ENCODE peak calls at places on chromosomes 12 and 14, in eight cellular contexts. F is lower leg skin, Z is mucosa of descending colon, Y is prostate gland, X is HFFc6, Q is GM20000, B is endothelial cell, N is brain microvascular endothelial cell. I is an unnamed sample.

GRCh38 chr12:121786441-121786825 is 7.1 kb downstream of the RHOF start:
- DNase-seq in Y (no peak), Z (peak), B (no peak), X (peak), F (no peak), Q (no peak), N (peak), I (peak)

GRCh38 chr12:87929346-87929745 is 99.9 kb downstream of the C12orf50 start:
- DNase-seq in N (no peak), Q (no peak), F (no peak), Y (no peak), Z (no peak), B (no peak), X (no peak), I (no peak)

GRCh38 chr12:70590549-70591226 is 46.5 kb downstream of the PTPRB start:
- DNase-seq in X (no peak), F (no peak), B (no peak), Q (no peak), Y (no peak), N (no peak), Z (no peak), I (no peak)

GRCh38 chr14:77024171-77024627 is 4.3 kb downstream of the IRF2BPL start:
- DNase-seq in B (no peak), Z (peak), Q (no peak), F (no peak), Y (peak), N (no peak), X (no peak), I (no peak)

GRCh38 chr14:104731249-104731924 is 7.4 kb downstream of the ADSS1 start:
- DNase-seq in Y (no peak), F (no peak), Q (peak), Z (no peak), X (peak), N (no peak), B (no peak), I (no peak)

GRCh38 chr12:67193705-67194104 is 75.5 kb upstream of the CAND1 start:
- DNase-seq in X (no peak), Z (no peak), F (no peak), B (peak), Q (peak), N (peak), Y (no peak), I (no peak)

GRCh38 chr14:71521238-71521637 is 411.0 kb upstream of the RGS6 start:
- DNase-seq in Z (no peak), Y (no peak), B (no peak), Q (no peak), X (no peak), N (no peak), F (no peak), I (no peak)

GRCh38 chr14:95037273-95037672 is 120.1 kb downstream of the DICER1 start:
- DNase-seq in Z (no peak), B (no peak), Y (no peak), N (no peak), F (peak), Q (no peak), X (no peak), I (no peak)

GRCh38 chr14:95058491-95058890 is 98.8 kb downstream of the DICER1 start:
- DNase-seq in N (no peak), B (no peak), X (no peak), F (no peak), Z (no peak), Y (no peak), Q (no peak), I (no peak)

GRCh38 chr12:53624956-53625355 is 1.2 kb downstream of the ATF7 start:
- DNase-seq in Z (no peak), Y (no peak), X (no peak), F (peak), Q (no peak), B (no peak), N (no peak), I (no peak)

GRCh38 chr12:53626702-53627169 is 554 bp upstream of the ATF7 start:
- DNase-seq in Z (no peak), N (no peak), Q (no peak), Y (no peak), F (no peak), B (no peak), X (no peak), I (no peak)

GRCh38 chr12:53624453-53624852 is 1.7 kb downstream of the ATF7 start:
- DNase-seq in B (no peak), Q (no peak), Z (no peak), X (no peak), N (no peak), F (no peak), Y (no peak), I (no peak)

GRCh38 chr12:53625373-53625945 is 723 bp downstream of the ATF7 start:
- DNase-seq in X (no peak), Q (no peak), F (no peak), Z (no peak), N (no peak), B (no peak), Y (no peak), I (no peak)

GRCh38 chr12:53625946-53626701 is at the start of gene ATF7:
- DNase-seq in B (peak), N (peak), F (peak), Q (peak), X (peak), Z (peak), Y (peak), I (peak)
- TF ChIP-seq CTCF in B (no peak), N (no peak), F (no peak), Q (no peak), X (no peak), Z (no peak), Y (no peak), I (no peak)

GRCh38 chr14:106790189-106791036 is 1264.0 kb downstream of the TMEM121 start:
- DNase-seq in Z (peak), B (no peak), Y (no peak), F (peak), X (no peak), Q (peak), N (no peak), I (peak)
- TF ChIP-seq CTCF in Z (peak), B (no peak), Y (peak), F (no peak), X (peak), Q (peak), N (peak), I (peak)

GRCh38 chr14:47040490-47040889 is 388.9 kb upstream of the RPL10L start:
- DNase-seq in N (peak), B (peak), Y (no peak), X (no peak), Q (no peak), F (peak), Z (no peak), I (no peak)
- TF ChIP-seq CTCF in N (peak), B (no peak), Y (no peak), X (no peak), Q (no peak), F (no peak), Z (no peak), I (no peak)

DNA sequence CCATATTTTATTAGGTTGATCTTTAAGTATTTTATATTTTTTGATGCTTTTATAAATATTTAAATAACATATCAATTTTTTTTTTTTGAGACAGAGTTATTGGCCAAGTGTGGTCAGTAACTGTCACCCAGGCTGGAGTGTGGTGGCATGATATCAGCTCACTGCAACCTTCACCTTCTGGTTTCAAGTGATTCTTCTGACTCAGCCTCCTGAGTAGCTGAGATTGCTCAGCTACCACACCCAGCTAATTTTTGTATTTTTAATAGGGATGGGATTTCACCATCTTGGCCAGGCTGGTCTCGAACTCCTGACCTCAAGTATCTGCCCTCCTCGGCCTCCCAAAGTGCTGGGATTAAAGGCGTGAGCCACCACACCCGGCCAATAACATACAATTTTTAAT is 71.1 kb downstream of the FUT8 start:
- DNase-seq in Y (no peak), Q (no peak), F (no peak), X (peak), B (no peak), Z (no peak), N (no peak), I (no peak)
- TF ChIP-seq CTCF in Y (no peak), Q (no peak), F (no peak), X (no peak), B (no peak), Z (no peak), N (no peak), I (no peak)

DNA sequence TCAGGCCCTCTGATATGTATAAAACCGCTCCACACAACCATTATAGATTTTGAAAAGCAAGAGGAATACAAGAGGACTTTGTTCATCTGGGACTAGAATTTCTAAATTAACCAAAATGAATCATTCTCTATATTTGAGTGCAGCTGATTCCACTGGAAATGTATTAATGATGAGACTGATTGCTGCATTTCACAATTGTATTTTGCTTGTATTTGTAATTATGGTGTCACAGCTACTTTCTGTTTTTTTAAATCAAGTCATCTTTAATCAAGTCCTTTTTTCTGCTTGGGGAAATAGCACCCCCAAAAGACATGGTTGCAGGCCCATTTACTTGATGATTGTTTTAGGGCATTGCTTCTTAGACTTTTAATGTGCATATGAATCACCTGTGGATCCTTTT is 162.4 kb downstream of the KICS2 start:
- DNase-seq in N (no peak), F (no peak), Y (no peak), B (no peak), Q (no peak), Z (no peak), X (no peak), I (no peak)
- TF ChIP-seq CTCF in N (no peak), F (no peak), Y (no peak), B (no peak), Q (no peak), Z (no peak), X (no peak), I (no peak)

DNA sequence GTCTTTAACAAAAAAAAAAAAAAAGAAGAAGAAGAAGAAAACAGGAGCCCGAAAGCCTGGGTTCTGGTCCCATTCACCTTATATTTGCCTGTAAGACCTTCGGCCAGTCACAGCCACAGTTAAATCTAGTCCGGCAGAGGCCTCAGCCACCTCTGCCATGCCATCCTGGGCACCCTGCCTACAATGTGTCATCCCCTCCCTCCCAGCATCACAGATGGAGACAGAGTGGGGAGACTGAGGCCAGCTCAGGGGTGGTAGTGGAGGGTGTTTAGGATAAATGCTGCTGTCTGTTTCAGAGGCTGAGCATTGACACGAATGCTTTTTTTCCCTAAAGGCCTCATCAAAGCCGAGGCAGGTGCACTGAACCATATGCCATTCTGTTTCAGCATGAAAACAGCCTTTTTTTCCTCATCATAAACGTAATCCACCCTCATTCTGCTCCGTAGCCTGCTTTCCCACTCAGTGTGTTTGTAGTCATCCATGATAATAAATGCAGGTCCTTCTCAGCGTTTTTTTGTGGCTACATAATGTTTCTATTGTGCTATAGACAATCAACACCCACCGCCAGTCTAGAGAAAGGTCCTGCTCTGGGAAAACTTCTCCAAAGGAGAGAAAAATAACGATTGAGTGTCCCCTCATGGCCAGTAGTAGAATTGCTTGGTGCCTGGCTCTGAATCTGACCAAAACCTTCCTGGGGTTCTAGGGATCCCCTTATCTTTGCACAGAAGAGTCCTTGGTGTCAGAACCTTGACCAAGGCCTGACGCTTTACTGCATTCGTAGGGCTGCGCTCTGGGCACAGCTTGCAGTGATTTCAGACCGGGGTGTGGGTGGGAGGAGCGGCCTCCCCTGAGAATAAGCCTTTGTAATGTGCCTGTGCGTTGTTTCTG is 41.1 kb upstream of the TSPAN9 start:
- DNase-seq in N (peak), X (peak), F (no peak), Z (peak), Y (no peak), Q (no peak), B (no peak), I (no peak)
- TF ChIP-seq CTCF in N (peak), X (peak), F (no peak), Z (no peak), Y (no peak), Q (no peak), B (peak), I (no peak)

GRCh38 chr14:100906420-100906819 is 2.9 kb upstream of the RTL1 start:
- DNase-seq in F (no peak), X (no peak), N (no peak), Z (no peak), Y (no peak), Q (peak), B (peak), I (no peak)
- TF ChIP-seq CTCF in F (no peak), X (peak), N (peak), Z (no peak), Y (no peak), Q (no peak), B (peak), I (no peak)

DNA sequence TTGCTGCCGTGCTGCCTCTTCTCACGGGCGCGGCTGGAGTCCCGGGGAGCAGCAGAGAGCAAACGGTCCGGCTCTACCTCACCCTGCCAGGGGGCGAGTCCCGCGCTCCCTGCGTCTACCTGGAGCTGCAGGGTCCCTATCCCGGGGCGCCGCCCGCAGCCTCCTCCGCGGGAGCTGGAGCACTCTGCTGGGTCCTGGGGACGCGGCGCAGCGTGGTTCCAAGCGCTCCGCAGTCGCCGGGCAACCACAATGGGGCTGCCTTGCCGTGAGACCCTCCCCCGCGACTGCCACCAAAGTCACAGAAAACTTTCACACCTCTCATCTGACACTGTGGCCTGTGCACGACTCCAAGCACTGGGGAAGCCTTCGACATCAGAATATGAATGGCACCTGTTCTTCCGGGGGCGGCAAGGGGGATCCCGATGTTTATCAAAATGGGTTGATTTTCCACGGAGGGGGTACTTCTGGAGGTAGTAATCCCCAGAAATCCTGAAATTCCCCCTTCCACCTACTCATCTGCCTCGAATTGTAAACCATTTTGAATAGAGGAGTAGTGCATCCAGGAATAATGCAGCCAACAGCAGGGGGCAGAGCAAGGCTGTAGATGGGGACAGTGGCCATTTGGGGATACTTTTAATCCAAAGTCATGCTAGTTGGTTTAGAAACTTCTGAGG is at the start of gene C12orf42:
- DNase-seq in Y (no peak), X (peak), Q (peak), N (no peak), Z (no peak), F (no peak), B (peak), I (no peak)
- TF ChIP-seq CTCF in Y (no peak), X (peak), Q (peak), N (peak), Z (no peak), F (no peak), B (peak), I (no peak)

DNA sequence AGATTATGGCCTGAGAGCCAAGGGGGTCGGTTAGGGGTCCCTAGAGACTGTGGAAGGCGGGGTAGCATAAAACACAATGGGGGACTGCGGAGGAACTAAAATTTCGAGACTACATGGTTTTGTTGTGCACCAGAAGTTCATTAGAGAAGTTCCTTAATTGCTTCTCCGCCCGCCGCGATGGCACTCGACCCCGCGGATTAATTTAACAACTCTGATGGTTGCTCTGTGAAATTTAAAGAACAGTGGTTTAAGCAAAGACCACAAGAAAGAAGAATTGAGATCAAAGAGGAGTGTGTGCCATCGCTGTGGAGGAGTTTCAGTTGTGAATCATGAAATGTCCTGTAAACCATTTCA is 1.4 kb upstream of the CCDC88C start:
- DNase-seq in Z (no peak), F (no peak), X (no peak), Y (no peak), Q (no peak), B (no peak), N (no peak), I (no peak)
- TF ChIP-seq CTCF in Z (no peak), F (no peak), X (peak), Y (peak), Q (no peak), B (peak), N (no peak), I (peak)

GRCh38 chr14:23725980-23726746 is 90.0 kb downstream of the DHRS2 start:
- DNase-seq in Z (no peak), B (no peak), Q (no peak), F (no peak), Y (no peak), N (no peak), X (no peak), I (no peak)

GRCh38 chr14:23728791-23729190 is 92.6 kb downstream of the DHRS2 start:
- DNase-seq in X (no peak), N (no peak), F (no peak), Y (no peak), Q (no peak), Z (no peak), B (no peak), I (no peak)

GRCh38 chr14:23729720-23730387 is 93.7 kb downstream of the DHRS2 start:
- DNase-seq in F (no peak), X (no peak), Y (no peak), Z (no peak), Q (no peak), N (no peak), B (no peak), I (no peak)

GRCh38 chr14:23725528-23725927 is 89.4 kb downstream of the DHRS2 start:
- DNase-seq in B (no peak), Q (no peak), Y (no peak), X (no peak), F (no peak), N (no peak), Z (no peak), I (no peak)

GRCh38 chr14:23727566-23728335 is 91.6 kb downstream of the DHRS2 start:
- DNase-seq in Q (peak), B (no peak), X (peak), N (peak), Y (no peak), Z (no peak), F (no peak), I (no peak)
- TF ChIP-seq CTCF in Q (no peak), B (peak), X (peak), N (peak), Y (peak), Z (no peak), F (no peak), I (peak)